ENCODE peak calls at places on chromosome 13, in ten cellular contexts. One of them, this sample, is unnamed.

GRCh38 chr13:51590966-51591627 is 6.8 kb downstream of the WDFY2 start:
- DNase-seq in tibial nerve: no peak
- DNase-seq in H9: no peak
- DNase-seq in stimulated activated naive CD8-positive, alpha-beta T cell treated with anti-CD3 and anti-CD28 coated beads, Interleukin-15, Interleukin-2, amounts not matched to agents 100 U/mL and 50 U/mL, for 24 hours: no peak
- DNase-seq in HAP-1: no peak
- DNase-seq in IMR-90: peak
- DNase-seq in NCI-H2081: no peak
- DNase-seq in GM13977: no peak
- DNase-seq in activated effector memory CD4-positive, alpha-beta T cell treated with Interleukin-2 at 50 U/mL for 16 hours: no peak
- DNase-seq in activated CD4-positive, CD25-positive, alpha-beta regulatory T cell treated with anti-CD3 and anti-CD28 coated beads, Interleukin-2, amount 50 U/mL, for 16 hours: no peak
- DNase-seq in this sample: no peak

GRCh38 chr13:111283457-111283856 is 37.0 kb upstream of the TEX29 start:
- DNase-seq in IMR-90: no peak
- DNase-seq in tibial nerve: no peak
- DNase-seq in activated CD4-positive, CD25-positive, alpha-beta regulatory T cell treated with anti-CD3 and anti-CD28 coated beads, Interleukin-2, amount 50 U/mL, for 16 hours: no peak
- DNase-seq in H9: no peak
- DNase-seq in NCI-H2081: no peak
- DNase-seq in activated effector memory CD4-positive, alpha-beta T cell treated with Interleukin-2 at 50 U/mL for 16 hours: no peak
- DNase-seq in stimulated activated naive CD8-positive, alpha-beta T cell treated with anti-CD3 and anti-CD28 coated beads, Interleukin-15, Interleukin-2, amounts not matched to agents 100 U/mL and 50 U/mL, for 24 hours: no peak
- DNase-seq in HAP-1: no peak
- DNase-seq in GM13977: no peak
- DNase-seq in this sample: no peak

GRCh38 chr13:52104624-52105023 is 24.2 kb downstream of the NEK5 start:
- DNase-seq in stimulated activated naive CD8-positive, alpha-beta T cell treated with anti-CD3 and anti-CD28 coated beads, Interleukin-15, Interleukin-2, amounts not matched to agents 100 U/mL and 50 U/mL, for 24 hours: no peak
- DNase-seq in NCI-H2081: no peak
- DNase-seq in activated effector memory CD4-positive, alpha-beta T cell treated with Interleukin-2 at 50 U/mL for 16 hours: no peak
- DNase-seq in H9: no peak
- DNase-seq in activated CD4-positive, CD25-positive, alpha-beta regulatory T cell treated with anti-CD3 and anti-CD28 coated beads, Interleukin-2, amount 50 U/mL, for 16 hours: no peak
- DNase-seq in GM13977: no peak
- DNase-seq in tibial nerve: no peak
- DNase-seq in HAP-1: no peak
- DNase-seq in IMR-90: peak
- DNase-seq in this sample: no peak

GRCh38 chr13:87259479-87260083 is 411.6 kb upstream of the SLITRK5 start:
- DNase-seq in activated CD4-positive, CD25-positive, alpha-beta regulatory T cell treated with anti-CD3 and anti-CD28 coated beads, Interleukin-2, amount 50 U/mL, for 16 hours: no peak
- DNase-seq in activated effector memory CD4-positive, alpha-beta T cell treated with Interleukin-2 at 50 U/mL for 16 hours: no peak
- DNase-seq in stimulated activated naive CD8-positive, alpha-beta T cell treated with anti-CD3 and anti-CD28 coated beads, Interleukin-15, Interleukin-2, amounts not matched to agents 100 U/mL and 50 U/mL, for 24 hours: no peak
- DNase-seq in NCI-H2081: no peak
- DNase-seq in HAP-1: peak
- DNase-seq in IMR-90: no peak
- DNase-seq in GM13977: no peak
- DNase-seq in H9: peak
- DNase-seq in tibial nerve: no peak
- DNase-seq in this sample: no peak

GRCh38 chr13:76856141-76856571 is 30.0 kb downstream of the KCTD12 start:
- DNase-seq in H9: no peak
- DNase-seq in stimulated activated naive CD8-positive, alpha-beta T cell treated with anti-CD3 and anti-CD28 coated beads, Interleukin-15, Interleukin-2, amounts not matched to agents 100 U/mL and 50 U/mL, for 24 hours: no peak
- DNase-seq in HAP-1: no peak
- DNase-seq in IMR-90: peak
- DNase-seq in activated effector memory CD4-positive, alpha-beta T cell treated with Interleukin-2 at 50 U/mL for 16 hours: no peak
- DNase-seq in GM13977: no peak
- DNase-seq in tibial nerve: no peak
- DNase-seq in activated CD4-positive, CD25-positive, alpha-beta regulatory T cell treated with anti-CD3 and anti-CD28 coated beads, Interleukin-2, amount 50 U/mL, for 16 hours: no peak
- DNase-seq in NCI-H2081: no peak
- DNase-seq in this sample: no peak

GRCh38 chr13:99465454-99465853 is 35.8 kb upstream of the TM9SF2 start:
- DNase-seq in tibial nerve: no peak
- DNase-seq in IMR-90: no peak
- DNase-seq in H9: no peak
- DNase-seq in NCI-H2081: peak
- DNase-seq in HAP-1: no peak
- DNase-seq in stimulated activated naive CD8-positive, alpha-beta T cell treated with anti-CD3 and anti-CD28 coated beads, Interleukin-15, Interleukin-2, amounts not matched to agents 100 U/mL and 50 U/mL, for 24 hours: no peak
- DNase-seq in GM13977: no peak
- DNase-seq in activated CD4-positive, CD25-positive, alpha-beta regulatory T cell treated with anti-CD3 and anti-CD28 coated beads, Interleukin-2, amount 50 U/mL, for 16 hours: no peak
- DNase-seq in activated effector memory CD4-positive, alpha-beta T cell treated with Interleukin-2 at 50 U/mL for 16 hours: no peak
- DNase-seq in this sample: no peak

GRCh38 chr13:66675620-66676019 is 554.5 kb downstream of the PCDH9 start:
- DNase-seq in activated effector memory CD4-positive, alpha-beta T cell treated with Interleukin-2 at 50 U/mL for 16 hours: no peak
- DNase-seq in H9: no peak
- DNase-seq in stimulated activated naive CD8-positive, alpha-beta T cell treated with anti-CD3 and anti-CD28 coated beads, Interleukin-15, Interleukin-2, amounts not matched to agents 100 U/mL and 50 U/mL, for 24 hours: no peak
- DNase-seq in NCI-H2081: no peak
- DNase-seq in tibial nerve: no peak
- DNase-seq in GM13977: no peak
- DNase-seq in activated CD4-positive, CD25-positive, alpha-beta regulatory T cell treated with anti-CD3 and anti-CD28 coated beads, Interleukin-2, amount 50 U/mL, for 16 hours: no peak
- DNase-seq in IMR-90: no peak
- DNase-seq in HAP-1: no peak
- DNase-seq in this sample: no peak

GRCh38 chr13:71624641-71625040 is 242.4 kb downstream of the DACH1 start:
- DNase-seq in GM13977: no peak
- DNase-seq in stimulated activated naive CD8-positive, alpha-beta T cell treated with anti-CD3 and anti-CD28 coated beads, Interleukin-15, Interleukin-2, amounts not matched to agents 100 U/mL and 50 U/mL, for 24 hours: no peak
- DNase-seq in NCI-H2081: no peak
- DNase-seq in HAP-1: no peak
- DNase-seq in activated CD4-positive, CD25-positive, alpha-beta regulatory T cell treated with anti-CD3 and anti-CD28 coated beads, Interleukin-2, amount 50 U/mL, for 16 hours: no peak
- DNase-seq in activated effector memory CD4-positive, alpha-beta T cell treated with Interleukin-2 at 50 U/mL for 16 hours: no peak
- DNase-seq in H9: no peak
- DNase-seq in IMR-90: no peak
- DNase-seq in tibial nerve: no peak
- DNase-seq in this sample: no peak

GRCh38 chr13:75264611-75265010 is 217.4 kb downstream of the TBC1D4 start:
- DNase-seq in H9: no peak
- DNase-seq in NCI-H2081: no peak
- DNase-seq in tibial nerve: no peak
- DNase-seq in activated CD4-positive, CD25-positive, alpha-beta regulatory T cell treated with anti-CD3 and anti-CD28 coated beads, Interleukin-2, amount 50 U/mL, for 16 hours: no peak
- DNase-seq in HAP-1: no peak
- DNase-seq in IMR-90: no peak
- DNase-seq in GM13977: no peak
- DNase-seq in stimulated activated naive CD8-positive, alpha-beta T cell treated with anti-CD3 and anti-CD28 coated beads, Interleukin-15, Interleukin-2, amounts not matched to agents 100 U/mL and 50 U/mL, for 24 hours: no peak
- DNase-seq in activated effector memory CD4-positive, alpha-beta T cell treated with Interleukin-2 at 50 U/mL for 16 hours: no peak
- DNase-seq in this sample: no peak

GRCh38 chr13:23692816-23693215 is 122.6 kb downstream of the TNFRSF19 start:
- DNase-seq in activated CD4-positive, CD25-positive, alpha-beta regulatory T cell treated with anti-CD3 and anti-CD28 coated beads, Interleukin-2, amount 50 U/mL, for 16 hours: no peak
- DNase-seq in stimulated activated naive CD8-positive, alpha-beta T cell treated with anti-CD3 and anti-CD28 coated beads, Interleukin-15, Interleukin-2, amounts not matched to agents 100 U/mL and 50 U/mL, for 24 hours: no peak
- DNase-seq in HAP-1: no peak
- DNase-seq in activated effector memory CD4-positive, alpha-beta T cell treated with Interleukin-2 at 50 U/mL for 16 hours: no peak
- DNase-seq in NCI-H2081: no peak
- DNase-seq in tibial nerve: no peak
- DNase-seq in IMR-90: no peak
- DNase-seq in GM13977: no peak
- DNase-seq in H9: no peak
- DNase-seq in this sample: no peak

GRCh38 chr13:31998131-31998530 is 33.4 kb upstream of the FRY start:
- DNase-seq in H9: no peak
- DNase-seq in stimulated activated naive CD8-positive, alpha-beta T cell treated with anti-CD3 and anti-CD28 coated beads, Interleukin-15, Interleukin-2, amounts not matched to agents 100 U/mL and 50 U/mL, for 24 hours: no peak
- DNase-seq in NCI-H2081: no peak
- DNase-seq in IMR-90: no peak
- DNase-seq in tibial nerve: no peak
- DNase-seq in HAP-1: no peak
- DNase-seq in GM13977: no peak
- DNase-seq in activated CD4-positive, CD25-positive, alpha-beta regulatory T cell treated with anti-CD3 and anti-CD28 coated beads, Interleukin-2, amount 50 U/mL, for 16 hours: no peak
- DNase-seq in activated effector memory CD4-positive, alpha-beta T cell treated with Interleukin-2 at 50 U/mL for 16 hours: no peak
- DNase-seq in this sample: no peak

GRCh38 chr13:83281666-83282065 is 600.6 kb downstream of the SLITRK1 start:
- DNase-seq in GM13977: no peak
- DNase-seq in activated effector memory CD4-positive, alpha-beta T cell treated with Interleukin-2 at 50 U/mL for 16 hours: no peak
- DNase-seq in activated CD4-positive, CD25-positive, alpha-beta regulatory T cell treated with anti-CD3 and anti-CD28 coated beads, Interleukin-2, amount 50 U/mL, for 16 hours: no peak
- DNase-seq in HAP-1: no peak
- DNase-seq in tibial nerve: no peak
- DNase-seq in NCI-H2081: no peak
- DNase-seq in stimulated activated naive CD8-positive, alpha-beta T cell treated with anti-CD3 and anti-CD28 coated beads, Interleukin-15, Interleukin-2, amounts not matched to agents 100 U/mL and 50 U/mL, for 24 hours: no peak
- DNase-seq in H9: no peak
- DNase-seq in IMR-90: no peak
- DNase-seq in this sample: no peak

GRCh38 chr13:83622422-83622784 is 259.9 kb downstream of the SLITRK1 start:
- DNase-seq in activated CD4-positive, CD25-positive, alpha-beta regulatory T cell treated with anti-CD3 and anti-CD28 coated beads, Interleukin-2, amount 50 U/mL, for 16 hours: no peak
- DNase-seq in stimulated activated naive CD8-positive, alpha-beta T cell treated with anti-CD3 and anti-CD28 coated beads, Interleukin-15, Interleukin-2, amounts not matched to agents 100 U/mL and 50 U/mL, for 24 hours: no peak
- DNase-seq in NCI-H2081: no peak
- DNase-seq in H9: no peak
- DNase-seq in activated effector memory CD4-positive, alpha-beta T cell treated with Interleukin-2 at 50 U/mL for 16 hours: no peak
- DNase-seq in HAP-1: no peak
- DNase-seq in GM13977: no peak
- DNase-seq in IMR-90: peak
- DNase-seq in tibial nerve: no peak
- DNase-seq in this sample: no peak

GRCh38 chr13:113903361-113903760 is 39.5 kb upstream of the GAS6 start:
- DNase-seq in HAP-1: no peak
- DNase-seq in NCI-H2081: no peak
- DNase-seq in IMR-90: peak
- DNase-seq in activated effector memory CD4-positive, alpha-beta T cell treated with Interleukin-2 at 50 U/mL for 16 hours: no peak
- DNase-seq in H9: no peak
- DNase-seq in stimulated activated naive CD8-positive, alpha-beta T cell treated with anti-CD3 and anti-CD28 coated beads, Interleukin-15, Interleukin-2, amounts not matched to agents 100 U/mL and 50 U/mL, for 24 hours: no peak
- DNase-seq in GM13977: no peak
- DNase-seq in tibial nerve: no peak
- DNase-seq in activated CD4-positive, CD25-positive, alpha-beta regulatory T cell treated with anti-CD3 and anti-CD28 coated beads, Interleukin-2, amount 50 U/mL, for 16 hours: no peak
- DNase-seq in this sample: no peak

GRCh38 chr13:30726192-30726591 is 9.2 kb upstream of the ALOX5AP start:
- DNase-seq in H9: no peak
- DNase-seq in IMR-90: no peak
- DNase-seq in GM13977: no peak
- DNase-seq in stimulated activated naive CD8-positive, alpha-beta T cell treated with anti-CD3 and anti-CD28 coated beads, Interleukin-15, Interleukin-2, amounts not matched to agents 100 U/mL and 50 U/mL, for 24 hours: no peak
- DNase-seq in NCI-H2081: no peak
- DNase-seq in HAP-1: no peak
- DNase-seq in activated CD4-positive, CD25-positive, alpha-beta regulatory T cell treated with anti-CD3 and anti-CD28 coated beads, Interleukin-2, amount 50 U/mL, for 16 hours: no peak
- DNase-seq in tibial nerve: no peak
- DNase-seq in activated effector memory CD4-positive, alpha-beta T cell treated with Interleukin-2 at 50 U/mL for 16 hours: no peak
- DNase-seq in this sample: no peak